ENCODE peak calls at places on chromosomes 5 and 9, in four cellular contexts. V, P, Q and T are unnamed samples.

GRCh38 chr5:39794511-39794910 is 369.7 kb upstream of the DAB2 start:
- DNase-seq in V (no peak), Q (no peak), P (no peak), T (no peak)

GRCh38 chr9:8297047-8297446 is 497.5 kb upstream of the DMAC1 start:
- DNase-seq in V (no peak), P (no peak), Q (no peak), T (no peak)

GRCh38 chr5:135186662-135187522 is 152.9 kb upstream of the PITX1 start:
- DNase-seq in P (no peak), Q (no peak), V (no peak), T (peak)

GRCh38 chr9:34332370-34332964 is 3.1 kb downstream of the NUDT2 start:
- DNase-seq in V (peak), Q (peak), P (peak), T (peak)

GRCh38 chr9:137320555-137321384 is 18.7 kb upstream of the NRARP start:
- DNase-seq in Q (no peak), V (no peak), P (no peak), T (no peak)

GRCh38 chr9:106420511-106420944 is 442.4 kb upstream of the ZNF462 start:
- DNase-seq in Q (no peak), P (no peak), V (no peak), T (no peak)

GRCh38 chr5:134964359-134965270 is 3.1 kb upstream of the CATSPER3 start:
- DNase-seq in Q (no peak), V (no peak), P (peak), T (no peak)

GRCh38 chr5:2797160-2797559 is 45.7 kb upstream of the IRX2 start:
- DNase-seq in P (no peak), Q (no peak), V (no peak), T (no peak)

GRCh38 chr5:110025160-110025559 is 335.4 kb downstream of the MAN2A1 start:
- DNase-seq in V (no peak), P (no peak), Q (no peak), T (no peak)

GRCh38 chr5:94832685-94833084 is 214.2 kb downstream of the SLF1 start:
- DNase-seq in Q (no peak), P (no peak), V (no peak), T (no peak)

GRCh38 chr5:138743506-138743905 is 9.7 kb upstream of the CTNNA1 start:
- DNase-seq in P (no peak), Q (no peak), V (no peak), T (no peak)

GRCh38 chr5:66307647-66308257 is 163.7 kb downstream of the SREK1 start:
- DNase-seq in P (peak), Q (peak), V (peak), T (peak)

GRCh38 chr9:137786511-137786920 is 91.1 kb upstream of the CACNA1B start:
- DNase-seq in Q (no peak), V (no peak), P (no peak), T (no peak)

GRCh38 chr9:8095531-8096223 is 296.1 kb upstream of the DMAC1 start:
- DNase-seq in Q (no peak), P (no peak), V (no peak), T (no peak)

GRCh38 chr5:39106332-39106731 is 32.1 kb upstream of the RICTOR start:
- DNase-seq in P (no peak), Q (no peak), V (no peak), T (no peak)

GRCh38 chr5:143826909-143827514 is 15.1 kb downstream of the HMHB1 start:
- DNase-seq in V (peak), Q (no peak), P (no peak), T (no peak)

GRCh38 chr5:154756871-154757646 is 1.9 kb downstream of the LARP1 start:
- DNase-seq in V (no peak), P (no peak), Q (no peak), T (peak)

GRCh38 chr9:127132921-127133647 is 10.6 kb upstream of the ANGPTL2 start:
- DNase-seq in Q (no peak), V (no peak), P (no peak), T (no peak)

GRCh38 chr9:105116047-105116868 is 128.2 kb upstream of the SLC44A1 start:
- DNase-seq in V (no peak), P (no peak), Q (no peak), T (no peak)

GRCh38 chr9:74952281-74953151 is at the start of gene C9orf40:
- DNase-seq in V (peak), Q (peak), P (peak), T (peak)

GRCh38 chr9:37486616-37487544 is 1.1 kb downstream of the POLR1E start:
- DNase-seq in P (no peak), V (no peak), Q (no peak), T (peak)
- TF ChIP-seq TCF7L2 in P (no peak), V (no peak), Q (no peak), T (no peak)

DNA sequence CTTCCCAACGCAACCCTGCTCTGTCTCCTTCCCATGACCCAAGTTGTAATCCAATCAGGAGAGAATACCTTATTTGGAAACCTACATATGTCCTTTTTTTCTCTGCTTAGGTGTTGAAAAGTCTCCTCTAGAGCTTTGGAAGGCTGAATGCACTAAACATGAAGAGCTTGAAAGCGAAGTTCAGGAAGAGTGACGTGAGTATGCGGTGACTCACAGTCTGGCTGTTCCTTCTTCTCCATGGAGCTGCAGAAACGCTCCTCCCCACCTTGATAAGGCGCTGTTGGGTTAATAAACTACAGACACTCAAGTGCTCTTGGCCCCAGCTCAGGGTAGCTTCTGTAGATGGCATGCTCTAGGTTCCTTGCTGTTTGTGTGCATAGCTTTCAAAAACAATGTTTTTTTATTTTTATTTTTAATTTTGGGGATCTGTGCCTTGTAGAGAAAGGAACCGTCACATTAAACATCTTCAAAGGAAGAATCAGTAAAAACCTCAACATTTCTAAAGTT is 30.7 kb downstream of the RAI14 start:
- DNase-seq in Q (peak), V (peak), P (peak), T (peak)
- TF ChIP-seq TCF7L2 in Q (no peak), V (no peak), P (no peak), T (no peak)

GRCh38 chr5:119368238-119368630 is 12.4 kb downstream of the TNFAIP8 start:
- DNase-seq in P (no peak), Q (no peak), V (no peak), T (no peak)
- TF ChIP-seq TCF7L2 in P (no peak), Q (no peak), V (no peak), T (no peak)

GRCh38 chr9:132228062-132228461 is 66.2 kb downstream of the NTNG2 start:
- DNase-seq in V (no peak), Q (no peak), P (no peak), T (no peak)

GRCh38 chr9:132224645-132225044 is 62.8 kb downstream of the NTNG2 start:
- DNase-seq in P (no peak), V (no peak), Q (no peak), T (no peak)

GRCh38 chr9:132231019-132231701 is 69.3 kb downstream of the NTNG2 start:
- DNase-seq in Q (no peak), V (no peak), P (no peak), T (no peak)

GRCh38 chr9:132221941-132222340 is 60.1 kb downstream of the NTNG2 start:
- DNase-seq in Q (no peak), V (no peak), P (no peak), T (no peak)

DNA sequence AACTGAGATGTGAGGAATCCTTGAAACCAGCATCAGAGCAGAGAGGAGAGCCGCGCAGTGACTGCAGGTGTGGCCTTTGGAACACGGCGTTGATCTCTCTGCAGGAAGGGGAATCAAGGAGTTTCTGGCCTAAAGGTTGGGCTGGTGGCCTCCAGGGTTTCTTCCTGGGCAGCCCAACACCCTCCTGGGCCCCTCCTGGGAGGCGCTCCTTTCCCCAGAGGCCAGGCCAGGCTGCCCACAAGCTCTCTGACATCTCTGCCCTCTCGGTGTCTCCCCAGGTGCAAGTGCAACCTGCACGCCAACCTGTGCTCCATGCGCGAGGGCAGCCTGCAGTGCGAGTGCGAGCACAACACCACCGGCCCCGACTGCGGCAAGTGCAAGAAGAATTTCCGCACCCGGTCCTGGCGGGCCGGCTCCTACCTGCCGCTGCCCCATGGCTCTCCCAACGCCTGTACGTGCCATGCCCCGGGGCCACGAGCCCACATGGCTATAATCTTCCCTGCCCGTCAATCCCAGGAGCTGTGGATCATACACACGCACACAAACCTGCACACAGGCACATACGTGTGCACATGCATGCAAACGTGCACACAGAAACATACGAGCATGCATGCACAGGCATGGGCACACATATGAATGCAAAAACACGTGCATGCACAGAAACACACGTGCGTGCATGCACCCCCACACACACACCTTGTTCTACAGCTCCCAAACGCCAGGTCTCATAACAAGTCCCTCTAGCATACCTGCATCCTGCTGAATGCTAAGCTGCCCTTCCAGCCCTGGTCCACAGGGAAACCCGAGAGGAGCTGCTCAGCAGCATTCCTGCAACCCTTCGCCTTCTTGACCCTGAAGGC is 64.9 kb downstream of the NTNG2 start:
- DNase-seq in P (no peak), V (no peak), Q (no peak), T (no peak)
- TF ChIP-seq TCF7L2 in P (no peak), V (no peak), Q (no peak), T (no peak)

GRCh38 chr5:170627271-170627670 is 123.5 kb downstream of the KCNIP1 start:
- DNase-seq in V (no peak), P (no peak), Q (no peak), T (no peak)

GRCh38 chr5:170622933-170623332 is 119.1 kb downstream of the KCNIP1 start:
- DNase-seq in P (no peak), V (no peak), Q (no peak), T (no peak)

GRCh38 chr5:170625221-170626165 is 121.7 kb downstream of the KCNIP1 start:
- DNase-seq in Q (no peak), P (no peak), V (no peak), T (no peak)

GRCh38 chr5:170626507-170627150 is 122.8 kb downstream of the KCNIP1 start:
- DNase-seq in Q (no peak), V (no peak), P (no peak), T (no peak)

DNA sequence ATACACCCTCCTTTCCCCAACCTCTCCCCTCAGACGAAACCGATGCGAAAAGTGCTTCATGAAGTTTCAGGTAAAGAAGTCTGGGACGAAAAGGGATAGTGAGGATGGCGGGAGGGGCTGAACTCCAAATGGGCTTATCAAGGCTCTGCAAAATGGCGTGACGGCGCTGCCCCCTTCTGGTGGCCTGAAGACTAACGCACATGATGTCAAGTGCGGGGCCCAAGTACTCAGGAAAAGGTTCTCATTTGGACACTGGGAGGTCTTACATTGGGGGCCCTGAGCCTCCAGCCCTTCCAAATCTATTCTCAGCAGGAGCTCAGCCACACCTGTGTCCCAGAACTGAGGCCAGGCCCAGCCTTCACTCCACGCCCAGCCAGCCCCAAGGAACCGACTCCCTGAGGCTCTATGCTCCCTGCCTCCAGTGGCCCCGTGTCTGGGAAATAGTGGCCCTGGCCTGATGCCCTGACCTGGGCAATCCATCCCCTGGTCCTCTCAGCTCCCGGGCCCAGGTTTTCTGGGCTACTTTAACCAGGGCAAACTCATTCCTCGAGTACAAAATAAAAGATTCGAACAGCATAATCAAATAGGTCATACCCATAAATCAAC is 119.9 kb downstream of the KCNIP1 start:
- DNase-seq in V (no peak), Q (peak), P (peak), T (peak)
- TF ChIP-seq TCF7L2 in V (no peak), Q (no peak), P (no peak), T (no peak)

DNA sequence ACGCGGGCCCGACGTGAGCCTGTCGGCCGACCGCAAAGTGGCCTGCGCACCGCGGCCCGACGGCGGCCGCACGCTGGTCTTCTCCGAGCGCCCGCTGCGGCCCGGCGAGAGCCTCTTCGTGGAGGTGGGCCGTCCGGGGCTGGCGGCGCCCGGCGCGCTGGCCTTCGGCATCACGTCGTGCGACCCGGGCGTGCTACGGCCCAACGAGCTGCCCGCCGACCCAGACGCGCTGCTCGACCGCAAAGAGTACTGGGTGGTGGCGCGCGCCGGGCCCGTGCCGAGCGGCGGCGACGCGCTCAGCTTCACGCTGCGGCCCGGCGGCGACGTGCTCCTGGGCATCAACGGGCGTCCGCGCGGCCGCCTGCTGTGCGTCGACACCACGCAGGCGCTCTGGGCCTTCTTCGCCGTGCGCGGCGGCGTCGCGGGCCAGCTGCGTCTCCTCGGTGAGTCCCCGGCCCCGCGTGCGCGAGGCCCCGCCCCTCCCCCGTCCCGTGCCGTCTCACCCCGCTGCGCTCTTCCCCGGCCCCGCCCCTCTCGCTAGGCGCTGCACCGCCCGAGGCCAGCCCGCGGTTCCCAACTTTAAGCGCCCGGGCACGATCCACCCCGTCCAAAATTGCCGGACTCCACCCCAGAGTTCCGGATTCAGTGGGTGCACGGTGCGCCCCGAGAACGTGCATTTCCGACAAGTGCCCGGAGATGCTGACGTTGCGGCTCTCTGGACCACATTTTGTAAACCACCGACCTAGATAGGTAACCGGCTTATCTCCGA is 42.8 kb downstream of the NEURL1B start:
- DNase-seq in P (no peak), V (no peak), Q (no peak), T (no peak)
- TF ChIP-seq TCF7L2 in P (no peak), V (no peak), Q (no peak), T (no peak)